ENCODE peak calls at places on chromosomes 6 and 20, in four cellular contexts. P, H, X and S are unnamed samples.

GRCh38 chr20:40511478-40511877 is 177.6 kb downstream of the MAFB start:
- DNase-seq in P (peak), H (no peak), X (peak), S (peak)

GRCh38 chr6:63844287-63844686 is 208.7 kb downstream of the PHF3 start:
- DNase-seq in P (peak), H (no peak), X (no peak), S (peak)

GRCh38 chr6:132132911-132133639 is 181.9 kb upstream of the CCN2 start:
- DNase-seq in P (peak), H (no peak), X (no peak), S (peak)

GRCh38 chr6:138572200-138572875 is 73.0 kb upstream of the NHSL1 start:
- DNase-seq in P (peak), H (peak), X (peak), S (peak)

GRCh38 chr20:10603971-10604864 is 69.6 kb downstream of the JAG1 start:
- DNase-seq in P (peak), H (no peak), X (peak), S (peak)

GRCh38 chr6:163955131-163955530 is 540.6 kb downstream of the QKI start:
- DNase-seq in P (no peak), H (no peak), X (no peak), S (peak)

GRCh38 chr20:40336034-40336433 is 353.0 kb downstream of the MAFB start:
- DNase-seq in P (peak), H (no peak), X (no peak), S (no peak)

GRCh38 chr6:150874184-150874583 is 8.7 kb downstream of the MTHFD1L start:
- DNase-seq in P (no peak), H (no peak), X (no peak), S (no peak)

GRCh38 chr6:106089981-106090380 is 3.8 kb downstream of the PRDM1 start:
- DNase-seq in P (peak), H (no peak), X (no peak), S (peak)

GRCh38 chr20:12252793-12253192 is 335.1 kb downstream of the BTBD3 start:
- DNase-seq in P (peak), H (no peak), X (no peak), S (peak)

GRCh38 chr20:43820742-43821330 is 93.8 kb upstream of the TOX2 start:
- DNase-seq in P (no peak), H (no peak), X (peak), S (no peak)

GRCh38 chr20:23349338-23350006 is 1.1 kb upstream of the NXT1 start:
- DNase-seq in P (no peak), H (no peak), X (no peak), S (no peak)

GRCh38 chr6:14380421-14380820 is 262.8 kb downstream of the CD83 start:
- DNase-seq in P (no peak), H (no peak), X (no peak), S (no peak)

GRCh38 chr6:40611912-40612311 is 24.7 kb upstream of the LRFN2 start:
- DNase-seq in P (no peak), H (no peak), X (no peak), S (no peak)

GRCh38 chr6:20757761-20758160 is 223.5 kb downstream of the CDKAL1 start:
- DNase-seq in P (no peak), H (no peak), X (no peak), S (peak)

GRCh38 chr6:20763311-20763710 is 229.1 kb downstream of the CDKAL1 start:
- DNase-seq in P (no peak), H (no peak), X (no peak), S (no peak)
- H3K4me3 ChIP-seq in P (no peak), H (no peak), X (no peak), S (no peak)

DNA sequence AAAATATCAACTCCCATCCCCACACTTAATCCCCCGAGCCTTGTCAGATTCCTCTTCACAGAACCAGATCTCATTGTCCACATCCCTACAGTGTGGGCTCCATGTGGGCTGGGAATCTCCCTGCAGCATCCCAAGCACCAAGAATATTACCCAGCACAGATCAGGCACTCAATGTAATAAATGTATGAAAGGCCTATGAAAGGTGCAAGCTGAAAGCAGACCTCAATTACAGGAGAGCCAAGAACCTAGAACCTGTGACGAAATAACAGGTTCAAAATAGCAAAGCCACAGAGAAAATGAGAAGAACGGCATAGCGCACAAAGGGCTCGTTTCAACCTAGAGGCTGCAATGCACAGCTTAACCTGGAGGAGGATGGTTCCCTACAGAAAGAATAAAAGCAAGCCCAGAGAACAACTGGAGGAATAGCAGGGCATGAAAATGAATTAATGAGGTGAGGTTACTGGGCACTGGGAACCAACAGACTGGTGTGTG is 3.1 kb downstream of the SLC23A2 start:
- DNase-seq in P (no peak), H (no peak), X (no peak), S (no peak)
- TF ChIP-seq CTCF in P (peak), H (no peak), X (no peak), S (peak)

GRCh38 chr20:45963059-45964011 is 8.7 kb downstream of the ZNF335 start:
- DNase-seq in P (peak), H (peak), X (peak), S (peak)

GRCh38 chr20:45964024-45964423 is 8.0 kb downstream of the ZNF335 start:
- DNase-seq in P (no peak), H (peak), X (peak), S (no peak)

GRCh38 chr20:45959126-45959525 is 12.9 kb downstream of the ZNF335 start:
- DNase-seq in P (no peak), H (peak), X (peak), S (no peak)

GRCh38 chr20:45959956-45960630 is 11.9 kb downstream of the ZNF335 start:
- DNase-seq in P (no peak), H (peak), X (peak), S (no peak)

GRCh38 chr20:45962031-45962755 is 9.8 kb downstream of the ZNF335 start:
- DNase-seq in P (no peak), H (peak), X (peak), S (no peak)
- H3K4me3 ChIP-seq in P (no peak), H (no peak), X (no peak), S (no peak)

DNA sequence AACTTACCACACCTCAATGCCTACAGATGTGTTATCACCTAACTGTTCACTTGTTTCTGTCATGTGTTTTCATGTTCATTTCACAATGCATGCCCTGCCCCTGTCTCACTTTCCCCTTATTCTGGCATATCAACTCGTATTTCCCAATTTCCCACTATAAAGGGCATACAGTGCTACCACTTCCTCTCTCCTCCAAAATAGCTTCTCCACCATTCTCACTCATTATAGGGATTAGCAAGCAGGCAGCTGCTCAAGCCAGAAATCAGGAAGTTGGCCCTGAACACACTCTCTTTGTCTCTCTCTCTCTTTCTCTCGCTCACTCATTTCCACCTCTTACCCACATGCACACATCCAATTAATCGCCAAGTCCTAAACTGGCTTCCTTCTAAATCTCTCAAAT is 196.4 kb downstream of the BTBD9 start:
- DNase-seq in P (peak), H (no peak), X (no peak), S (no peak)
- TF ChIP-seq CTCF in P (no peak), H (no peak), X (no peak), S (no peak)

DNA sequence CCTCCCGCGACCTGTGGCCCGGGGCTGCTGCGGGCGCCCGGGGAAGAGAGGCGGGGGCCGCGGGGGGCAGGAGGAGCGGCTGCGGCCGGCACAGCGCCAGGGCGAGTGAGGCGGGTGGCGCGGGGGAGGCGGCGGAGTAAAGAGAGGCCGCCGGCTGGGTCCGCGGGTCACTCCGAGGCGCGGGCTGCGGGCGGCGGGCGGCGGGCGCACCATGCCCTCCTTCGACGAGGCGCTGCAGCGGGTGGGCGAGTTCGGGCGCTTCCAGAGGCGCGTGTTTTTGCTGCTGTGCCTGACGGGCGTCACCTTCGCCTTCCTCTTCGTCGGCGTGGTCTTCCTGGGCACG is at the start of gene SLC22A3:
- DNase-seq in P (peak), H (peak), X (peak), S (no peak)
- H3K4me3 ChIP-seq in P (peak), H (peak), X (peak), S (peak)